ENCODE peak calls at places on chromosomes 12 and 14, in four cellular contexts. L is A549, U is ovary, I is stomach. X is an unnamed sample.

GRCh38 chr14:73462078-73462715 is 3.9 kb upstream of the NUMB start:
- DNase-seq in L (peak; percentile 89), I (peak; percentile 92), U (peak; percentile 32), X (peak; percentile 39)

GRCh38 chr12:23084236-23084995 is 459.4 kb downstream of the ETNK1 start:
- DNase-seq in U (no peak), L (peak; percentile 59), I (no peak), X (no peak)

GRCh38 chr12:123231931-123232330 is 1.0 kb downstream of the MPHOSPH9 start:
- DNase-seq in U (no peak), L (no peak), I (no peak), X (no peak)

GRCh38 chr14:61250063-61250462 is 31.1 kb downstream of the TMEM30B start:
- DNase-seq in U (no peak), I (no peak), L (no peak), X (no peak)

GRCh38 chr12:4278582-4278939 is 5.0 kb downstream of the CCND2 start:
- DNase-seq in L (no peak), U (no peak), I (no peak), X (no peak)

GRCh38 chr12:11654338-11654737 is 4.9 kb downstream of the ETV6 start:
- DNase-seq in L (no peak), I (no peak), U (no peak), X (no peak)

GRCh38 chr12:29710104-29710503 is 73.6 kb downstream of the TMTC1 start:
- DNase-seq in U (peak; percentile 25), I (no peak), L (no peak), X (no peak)

GRCh38 chr14:63267171-63267570 is 51.6 kb downstream of the GPHB5 start:
- DNase-seq in U (no peak), I (no peak), L (no peak), X (no peak)

GRCh38 chr14:35470775-35471174 is 63.2 kb upstream of the INSM2 start:
- DNase-seq in U (no peak), L (no peak), I (no peak), X (no peak)

GRCh38 chr12:47102845-47103666 is 23.3 kb upstream of the AMIGO2 start:
- DNase-seq in I (no peak), L (no peak), U (peak; percentile 66), X (peak; percentile 53)

GRCh38 chr12:28130625-28131598 is 59.3 kb upstream of the CCDC91 start:
- DNase-seq in I (no peak), U (peak; percentile 51), L (peak; percentile 91), X (peak; percentile 62)

GRCh38 chr14:70887207-70888150 is 19.8 kb upstream of the PCNX1 start:
- DNase-seq in I (no peak), L (no peak), U (no peak), X (no peak)

GRCh38 chr14:94321421-94322271 is 1.5 kb downstream of the SERPINA6 start:
- DNase-seq in I (no peak), U (no peak), L (no peak), X (no peak)

GRCh38 chr12:69660164-69660863 is 38.8 kb downstream of the BEST3 start:
- DNase-seq in L (no peak), I (no peak), U (no peak), X (no peak)

GRCh38 chr12:25424186-25424854 is 128.8 kb downstream of the LMNTD1 start:
- DNase-seq in U (no peak), L (no peak), I (no peak), X (no peak)

GRCh38 chr12:123111498-123112165 is 39.3 kb downstream of the PITPNM2 start:
- DNase-seq in I (no peak), U (no peak), L (no peak), X (no peak)

GRCh38 chr12:45220961-45221360 is 5.1 kb downstream of the ANO6 start:
- DNase-seq in U (no peak), I (no peak), L (no peak), X (no peak)

GRCh38 chr12:45227668-45228067 is 11.8 kb downstream of the ANO6 start:
- DNase-seq in L (no peak), I (no peak), U (no peak), X (no peak)

GRCh38 chr12:45224311-45224710 is 8.4 kb downstream of the ANO6 start:
- DNase-seq in I (no peak), U (no peak), L (no peak), X (no peak)

GRCh38 chr12:45220366-45220931 is 4.6 kb downstream of the ANO6 start:
- DNase-seq in U (no peak), I (no peak), L (no peak), X (peak; percentile 93)

GRCh38 chr12:45223868-45224267 is 8.0 kb downstream of the ANO6 start:
- DNase-seq in U (no peak), L (no peak), I (no peak), X (no peak)
- H3K4me3 ChIP-seq in U (no peak overlapping the region), L (no peak overlapping the region), I (no peak overlapping the region), X (no peak overlapping the region)

GRCh38 chr12:40226652-40227051 is 1.9 kb downstream of the LRRK2 start:
- DNase-seq in U (peak; percentile 69), I (no peak), L (peak; percentile 90), X (no peak)
- H3K4me3 ChIP-seq in U (peak overlapping the region; percentile 87), I (peak overlapping the region; percentile 52), L (peak overlapping the region; percentile 58), X (no peak overlapping the region)

DNA sequence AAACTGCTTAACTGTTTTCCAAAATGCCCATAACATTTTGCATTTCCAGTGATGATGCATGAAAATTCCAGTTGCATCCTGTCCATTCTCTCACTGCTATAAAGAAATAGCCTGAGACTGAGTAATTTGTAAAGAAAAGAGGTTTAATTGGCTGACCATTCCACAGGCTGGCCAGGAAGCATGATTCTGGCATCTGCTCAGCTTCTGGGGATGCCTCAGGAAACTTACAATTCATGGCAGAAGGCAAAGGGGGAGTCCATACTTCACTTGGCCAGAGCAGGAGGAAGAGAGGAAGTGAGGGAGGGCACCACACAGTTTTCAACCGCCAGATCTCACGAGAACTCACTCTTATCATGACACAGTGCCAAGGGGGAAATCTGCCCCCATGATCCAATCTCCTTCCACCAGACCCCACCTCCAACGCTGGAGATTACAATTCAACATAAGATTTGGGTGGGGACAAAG is 18.2 kb upstream of the CLEC2D start:
- DNase-seq in I (no peak), U (no peak), L (no peak), X (no peak)
- H3K4me3 ChIP-seq in I (no peak overlapping the region), U (no peak overlapping the region), L (no peak overlapping the region), X (peak overlapping the region; percentile 81)

GRCh38 chr14:68181395-68182326 is 362.1 kb downstream of the RAD51B start:
- DNase-seq in U (no peak), L (peak; percentile 46), I (no peak), X (no peak)
- H3K4me3 ChIP-seq in U (no peak overlapping the region), L (no peak overlapping the region), I (no peak overlapping the region), X (peak overlapping the region; percentile 21)

GRCh38 chr14:57749267-57749666 is 116.6 kb downstream of the SLC35F4 start:
- DNase-seq in U (no peak), L (peak; percentile 10), I (no peak), X (no peak)

GRCh38 chr14:57751400-57751799 is 114.5 kb downstream of the SLC35F4 start:
- DNase-seq in I (no peak), U (no peak), L (no peak), X (no peak)

GRCh38 chr14:57754558-57754957 is 111.3 kb downstream of the SLC35F4 start:
- DNase-seq in U (no peak), L (no peak), I (no peak), X (no peak)

GRCh38 chr14:57753821-57754220 is 112.1 kb downstream of the SLC35F4 start:
- DNase-seq in I (no peak), L (no peak), U (no peak), X (no peak)

GRCh38 chr14:57755018-57755521 is 110.8 kb downstream of the SLC35F4 start:
- DNase-seq in I (no peak), U (no peak), L (no peak), X (no peak)
- H3K4me3 ChIP-seq in I (no peak overlapping the region), U (no peak overlapping the region), L (no peak overlapping the region), X (no peak overlapping the region)

DNA sequence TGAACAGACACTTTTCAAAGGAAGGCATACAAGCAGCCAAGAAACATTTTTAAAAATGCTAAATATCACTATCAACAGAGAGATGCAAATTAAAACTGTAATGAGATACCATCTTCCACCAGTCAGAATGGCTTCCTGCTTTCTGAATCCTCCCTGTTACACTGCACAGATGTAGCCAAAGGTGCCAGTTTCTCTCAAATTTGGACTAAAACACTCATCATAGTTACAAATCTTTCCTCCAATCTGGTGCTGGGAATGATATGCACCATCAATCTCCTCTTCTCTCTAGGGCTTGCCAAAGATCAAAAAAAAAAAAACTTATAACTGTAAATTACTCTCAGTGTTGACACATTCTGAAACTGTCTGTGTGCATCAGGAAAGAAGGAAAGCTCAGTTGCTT is 311.8 kb upstream of the CLEC14A start:
- DNase-seq in L (no peak), U (no peak), I (no peak), X (no peak)
- H3K4me3 ChIP-seq in L (no peak overlapping the region), U (no peak overlapping the region), I (no peak overlapping the region), X (no peak overlapping the region)

GRCh38 chr14:68951051-68951797 is 27.9 kb downstream of the ACTN1 start:
- DNase-seq in U (peak; percentile 94), L (peak; percentile 95), I (peak; percentile 81), X (peak; percentile 97)

GRCh38 chr14:68951800-68952540 is 27.1 kb downstream of the ACTN1 start:
- DNase-seq in L (no peak), U (no peak), I (no peak), X (no peak)

GRCh38 chr14:68955164-68955921 is 23.8 kb downstream of the ACTN1 start:
- DNase-seq in L (no peak), I (no peak), U (no peak), X (no peak)

GRCh38 chr14:68950111-68950510 is 29.0 kb downstream of the ACTN1 start:
- DNase-seq in L (peak; percentile 67), U (no peak), I (no peak), X (no peak)

GRCh38 chr14:68952544-68953535 is 26.3 kb downstream of the ACTN1 start:
- DNase-seq in U (peak; percentile 60), I (no peak), L (no peak), X (no peak)
- H3K4me3 ChIP-seq in U (peak overlapping the region; percentile 19), I (peak overlapping the region; percentile 16), L (peak overlapping the region; percentile 18), X (no peak overlapping the region)

GRCh38 chr14:64391113-64391725 is 3.1 kb downstream of the MTHFD1 start:
- DNase-seq in I (no peak), L (no peak), U (no peak), X (no peak)
- H3K4me3 ChIP-seq in I (no peak overlapping the region), L (no peak overlapping the region), U (no peak overlapping the region), X (no peak overlapping the region)